ENCODE peak calls at places on chromosomes 4 and X, in ten cellular contexts. J, D, Z, I, O, B, M, F, N and T are unnamed samples.

GRCh38 chrX:3518870-3519269 is 172.4 kb upstream of the MXRA5 start:
- DNase-seq in D (no peak), Z (no peak), I (no peak), N (no peak), B (no peak), M (peak), O (no peak), J (no peak), F (no peak), T (no peak)

GRCh38 chr4:10296730-10297129 is 160.5 kb downstream of the ZNF518B start:
- DNase-seq in F (peak), J (no peak), N (no peak), M (peak), B (no peak), O (no peak), D (peak), I (no peak), Z (no peak), T (no peak)

GRCh38 chr4:11079171-11079570 is 349.5 kb downstream of the HS3ST1 start:
- DNase-seq in F (no peak), D (no peak), J (no peak), M (no peak), I (no peak), Z (no peak), N (no peak), B (no peak), O (no peak), T (no peak)

GRCh38 chr4:2063557-2064275 is 4.6 kb downstream of the NAT8L start:
- DNase-seq in N (no peak), D (no peak), J (no peak), F (no peak), Z (no peak), M (no peak), I (no peak), O (no peak), B (no peak), T (no peak)

GRCh38 chr4:44623687-44624086 is 27.7 kb downstream of the YIPF7 start:
- DNase-seq in F (no peak), I (no peak), J (no peak), M (no peak), B (no peak), O (no peak), D (no peak), Z (no peak), N (no peak), T (no peak)

GRCh38 chr4:41216294-41217019 is 2.1 kb upstream of the APBB2 start:
- DNase-seq in D (peak), O (peak), B (no peak), N (peak), Z (no peak), M (no peak), F (peak), I (peak), J (peak), T (peak)

GRCh38 chrX:7266261-7266660 is 118.3 kb upstream of the PUDP start:
- DNase-seq in F (no peak), D (no peak), M (no peak), Z (no peak), O (no peak), J (no peak), N (no peak), B (no peak), I (no peak), T (no peak)

GRCh38 chr4:30553721-30554120 is 166.4 kb upstream of the PCDH7 start:
- DNase-seq in O (no peak), N (no peak), I (no peak), B (no peak), D (no peak), F (no peak), M (no peak), J (no peak), Z (no peak), T (no peak)

GRCh38 chrX:110374544-110374943 is 15.9 kb downstream of the RTL9 start:
- DNase-seq in B (no peak), I (no peak), N (no peak), M (no peak), J (no peak), Z (no peak), D (no peak), O (no peak), F (no peak), T (no peak)